ENCODE peak calls at places on chromosomes 5 and 9, in five cellular contexts. K is astrocyte, E is hepatocyte, N is kidney epithelial cell, H is left ventricle myocardium inferior. F is an unnamed sample.

GRCh38 chr9:98887918-98888510 is 55.7 kb upstream of the COL15A1 start:
- DNase-seq in K (no peak), E (peak; percentile 46), N (no peak), H (no peak), F (no peak)

GRCh38 chr9:129476821-129477611 is 143.9 kb downstream of the C9orf50 start:
- DNase-seq in K (no peak), E (no peak), N (no peak), H (no peak), F (no peak)

GRCh38 chr9:98971168-98971914 is 27.6 kb downstream of the COL15A1 start:
- DNase-seq in K (peak; percentile 66), E (peak; percentile 57), N (no peak), H (no peak), F (no peak)

GRCh38 chr9:124574944-124575343 is 67.7 kb upstream of the NR5A1 start:
- DNase-seq in K (peak; percentile 68), E (peak; percentile 66), N (peak; percentile 73), H (no peak), F (no peak)

GRCh38 chr5:172834570-172835245 is 657 bp downstream of the ERGIC1 start:
- DNase-seq in K (no peak), E (peak; percentile 46), N (no peak), H (no peak), F (no peak)

GRCh38 chr9:134694714-134695113 is 53.1 kb downstream of the COL5A1 start:
- DNase-seq in K (no peak), E (no peak), N (no peak), H (peak; percentile 6), F (peak; percentile 6)

GRCh38 chr5:173626501-173626812 is 10.0 kb upstream of the BOD1 start:
- DNase-seq in K (no peak), E (no peak), N (no peak), H (no peak), F (no peak)

GRCh38 chr5:72951850-72952468 is 3.9 kb upstream of the FCHO2 start:
- DNase-seq in K (peak; percentile 69), E (no peak), N (no peak), H (no peak), F (no peak)

GRCh38 chr5:106459541-106459940 is 1211.2 kb downstream of the EFNA5 start:
- DNase-seq in K (peak; percentile 6), E (no peak), N (no peak), H (no peak), F (no peak)

GRCh38 chr5:151002250-151002649 is 18.1 kb upstream of the GPX3 start:
- DNase-seq in K (peak; percentile 13), E (no peak), N (no peak), H (no peak), F (no peak)

GRCh38 chr9:128550770-128551651 is 1.4 kb upstream of the SPTAN1 start:
- DNase-seq in K (peak; percentile 57), E (peak; percentile 16), N (no peak), H (peak; percentile 45), F (peak; percentile 23)

GRCh38 chr5:55232194-55232984 is 1.0 kb downstream of the CCNO start:
- DNase-seq in K (no peak), E (peak; percentile 23), N (no peak), H (peak; percentile 16), F (no peak)
- H3K27me3 ChIP-seq in K (peaks cover 74% of the 10 kb centered on the region), E (peaks cover 85% of the 10 kb centered on the region), N (peaks cover 30% of the 10 kb centered on the region), H (peaks cover 100% of the 10 kb centered on the region), F (peaks cover 60% of the 10 kb centered on the region)

DNA sequence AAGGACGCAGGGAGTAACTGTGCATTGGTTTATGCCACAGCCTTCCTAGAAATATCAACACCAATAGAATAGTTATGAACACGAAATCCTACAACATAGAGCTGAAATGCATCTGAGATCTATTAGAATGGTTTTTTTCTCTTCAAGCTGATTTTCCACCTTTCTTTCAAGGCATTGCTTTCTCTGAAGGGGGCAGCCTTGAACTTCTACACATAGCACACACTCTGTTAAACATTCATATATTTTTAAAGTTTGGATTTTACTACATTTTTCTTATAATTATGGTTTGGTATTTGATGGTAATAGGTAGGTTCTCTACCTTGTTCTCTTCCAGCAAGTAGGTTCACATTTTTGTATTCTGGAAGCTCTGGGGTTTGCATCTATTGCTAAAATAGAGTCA is 661.8 kb downstream of the SEMA5A start:
- DNase-seq in K (no peak), E (no peak), N (no peak), H (no peak), F (no peak)
- TF ChIP-seq CTCF in K (no peak), E (no peak), N (no peak), H (no peak), F (no peak)

DNA sequence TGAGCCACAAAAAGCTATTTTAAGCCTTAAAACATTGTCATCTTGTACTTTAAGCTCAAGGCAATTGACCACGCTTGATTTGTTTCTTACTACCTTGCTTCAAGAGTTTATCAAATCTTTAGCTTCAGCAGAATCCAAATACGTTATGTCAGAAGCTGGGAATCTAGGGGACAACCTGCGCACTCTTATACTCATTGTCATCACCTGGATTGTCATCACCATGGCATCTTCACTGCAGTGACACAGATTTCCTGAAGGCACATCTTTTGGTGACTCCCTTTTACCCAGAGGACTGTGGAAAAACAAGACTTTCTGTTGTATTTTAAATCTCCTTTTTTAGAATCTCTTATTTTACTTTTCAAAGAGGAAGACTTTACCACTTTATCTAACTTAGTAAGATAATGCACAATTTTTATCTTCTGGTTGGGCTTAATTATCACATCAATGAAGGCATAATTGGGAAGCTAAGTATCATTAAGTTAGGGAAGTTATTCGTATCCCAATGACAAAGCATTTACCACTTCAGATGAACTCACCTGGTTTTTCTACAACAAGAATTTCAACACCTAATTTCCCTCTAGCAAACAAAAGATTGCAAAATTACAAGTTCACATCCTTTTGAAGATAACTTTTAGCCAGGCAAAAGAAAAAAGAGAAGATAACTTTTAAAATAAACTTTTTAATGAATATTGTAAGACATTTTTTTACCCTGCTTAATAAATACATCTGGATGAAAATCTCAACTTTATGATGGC is 162.0 kb downstream of the DOCK2 start:
- DNase-seq in K (no peak), E (no peak), N (no peak), H (no peak), F (no peak)
- H3K4me3 ChIP-seq in K (no peak overlapping the region), E (no peak overlapping the region), N (no peak overlapping the region), H (no peak overlapping the region), F (no peak overlapping the region)

GRCh38 chr5:83312672-83313071 is 158.9 kb upstream of the VCAN start:
- DNase-seq in K (no peak), E (no peak), N (no peak), H (no peak), F (no peak)

GRCh38 chr5:83306572-83307241 is 164.8 kb upstream of the VCAN start:
- DNase-seq in K (peak; percentile 96), E (peak; percentile 55), N (peak; percentile 56), H (peak; percentile 29), F (peak; percentile 34)
- H3K27me3 ChIP-seq in K (no peaks in the 10 kb centered on the region), E (no peaks in the 10 kb centered on the region), N (no peaks in the 10 kb centered on the region), H (no peaks in the 10 kb centered on the region), F (no peaks in the 10 kb centered on the region)

DNA sequence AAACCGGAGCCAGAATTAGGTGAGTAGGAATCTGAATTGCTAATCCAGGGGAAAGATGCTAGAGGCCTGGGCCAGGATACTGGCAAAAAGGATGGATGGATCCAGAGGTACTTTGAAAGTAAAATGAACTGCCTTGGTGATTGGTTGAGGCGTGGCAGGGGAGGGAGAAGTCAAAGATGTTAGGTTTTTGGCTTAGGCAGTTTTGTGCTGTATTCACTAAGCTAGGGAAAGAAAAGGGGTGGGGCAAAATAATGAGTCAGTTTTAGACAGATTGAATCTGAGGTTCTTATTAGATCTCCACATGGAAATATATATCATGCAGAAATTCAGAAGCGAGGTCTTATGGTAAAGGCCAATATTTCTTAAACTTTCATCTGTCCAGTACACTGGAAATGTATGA is 3.6 kb downstream of the LRRC70 start:
- DNase-seq in K (no peak), E (no peak), N (no peak), H (no peak), F (no peak)
- TF ChIP-seq CTCF in K (no peak), E (no peak), N (no peak), H (no peak), F (no peak)

DNA sequence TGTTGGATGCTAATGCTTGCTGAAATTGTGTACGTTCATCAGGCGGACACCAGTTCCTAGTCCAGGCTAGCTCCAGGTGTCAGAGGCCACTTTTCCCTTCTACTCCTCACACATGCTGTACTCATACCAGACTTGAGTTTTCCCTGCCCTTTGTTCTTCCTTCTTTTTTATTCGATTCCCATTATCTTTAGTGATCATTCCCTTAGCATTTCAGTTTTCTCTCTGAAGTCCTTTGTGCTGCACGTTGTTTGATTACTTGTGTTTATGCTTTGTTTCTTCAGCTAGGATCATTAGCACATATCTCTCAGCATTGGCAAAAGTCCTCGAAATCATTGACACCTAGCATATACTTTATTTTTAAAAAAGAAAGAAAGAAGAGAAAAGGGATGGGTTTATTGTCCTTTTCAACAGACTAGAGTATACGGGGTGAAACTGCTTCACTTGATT is 409 bp upstream of the COX7C start:
- DNase-seq in K (no peak), E (no peak), N (no peak), H (no peak), F (no peak)
- H3K4me3 ChIP-seq in K (peak overlapping the region; percentile 92), E (no peak overlapping the region), N (no peak overlapping the region), H (peak overlapping the region; percentile 92), F (peak overlapping the region; percentile 96)

GRCh38 chr9:108586451-108586850 is 269.3 kb downstream of the ACTL7B start:
- DNase-seq in K (no peak), E (no peak), N (no peak), H (no peak), F (no peak)

GRCh38 chr9:108582716-108583115 is 273.1 kb downstream of the ACTL7B start:
- DNase-seq in K (no peak), E (no peak), N (no peak), H (no peak), F (no peak)

GRCh38 chr9:108580021-108580439 is 275.8 kb downstream of the ACTL7B start:
- DNase-seq in K (no peak), E (no peak), N (peak; percentile 28), H (no peak), F (no peak)

GRCh38 chr9:108588246-108588645 is 267.5 kb downstream of the ACTL7B start:
- DNase-seq in K (no peak), E (no peak), N (no peak), H (no peak), F (no peak)

DNA sequence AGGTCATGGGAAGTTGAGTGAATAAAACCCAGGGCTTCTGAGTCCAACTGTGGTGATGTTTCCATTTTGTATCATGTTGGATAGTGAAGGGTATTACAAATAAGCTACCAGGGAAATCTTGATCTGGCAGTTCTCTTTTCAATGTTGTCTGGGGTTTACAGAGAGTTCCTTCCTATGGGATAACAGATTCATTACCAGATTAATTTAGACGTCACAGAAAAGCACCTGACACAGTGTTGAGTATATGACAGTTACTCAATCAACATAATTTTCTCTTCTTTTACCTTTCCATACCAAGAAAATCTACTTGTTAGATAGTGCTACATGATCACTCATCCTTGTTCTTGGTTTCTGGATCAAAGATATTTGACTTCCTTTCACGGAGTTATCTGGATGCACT is 270.9 kb downstream of the ACTL7B start:
- DNase-seq in K (no peak), E (no peak), N (no peak), H (no peak), F (no peak)
- H3K27me3 ChIP-seq in K (no peaks in the 10 kb centered on the region), E (peaks cover 3% of the 10 kb centered on the region), N (no peaks in the 10 kb centered on the region), H (peaks cover 64% of the 10 kb centered on the region), F (no peaks in the 10 kb centered on the region)

DNA sequence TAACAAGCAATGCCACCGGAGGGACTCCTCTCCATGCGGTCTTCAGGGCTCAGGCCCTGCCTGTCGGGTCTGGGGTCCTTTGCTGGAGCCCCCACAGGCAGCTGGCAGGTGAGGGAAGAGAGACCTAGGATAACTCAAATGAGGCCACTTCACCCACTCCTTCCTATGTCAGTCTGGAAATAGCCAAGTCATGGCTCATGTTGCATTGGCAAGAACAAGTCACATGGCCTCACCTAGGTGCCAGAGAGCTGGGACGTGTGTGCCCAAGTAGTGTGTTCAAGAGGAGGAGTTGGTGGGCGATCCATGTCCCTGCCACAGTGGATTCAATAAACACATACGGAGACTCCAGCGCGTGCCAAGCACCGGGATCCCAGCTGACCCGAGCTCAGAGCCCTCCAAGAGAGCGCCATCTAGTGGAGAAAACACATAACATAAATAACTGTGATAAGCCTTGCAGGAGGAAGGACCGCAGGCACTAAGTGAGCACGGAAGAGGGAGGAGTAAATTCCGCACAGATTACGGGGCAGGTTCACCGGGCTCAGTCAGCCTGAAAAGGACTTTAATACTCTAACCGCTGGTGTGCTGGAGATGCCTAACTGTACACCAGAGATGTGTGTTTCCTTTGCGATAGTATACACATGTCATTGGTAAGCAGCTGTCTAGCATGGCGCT is 580.8 kb downstream of the CCDC171 start:
- DNase-seq in K (peak; percentile 86), E (peak; percentile 84), N (peak; percentile 65), H (peak; percentile 29), F (no peak)
- TF ChIP-seq CTCF in K (peak; percentile 69), E (peak; percentile 65), N (peak; percentile 67), H (peak; percentile 56), F (peak; percentile 39)